ENCODE peak calls at places on chromosome 3, in four cellular contexts. O, I, J and G are unnamed samples.

GRCh38 chr3:185959609-185960517 is 22.0 kb upstream of the TRA2B start:
- DNase-seq in I (no peak), O (no peak), J (no peak), G (no peak)

GRCh38 chr3:189071452-189071851 is 100.3 kb upstream of the TPRG1 start:
- DNase-seq in J (no peak), O (no peak), I (no peak), G (no peak)

GRCh38 chr3:181855825-181856224 is 144.1 kb downstream of the SOX2 start:
- DNase-seq in O (no peak), J (no peak), I (no peak), G (no peak)

GRCh38 chr3:160568989-160569388 is 3.6 kb upstream of the KPNA4 start:
- DNase-seq in I (no peak), J (no peak), O (no peak), G (no peak)

GRCh38 chr3:66407281-66408218 is 93.3 kb downstream of the LRIG1 start:
- DNase-seq in I (peak; percentile 84), O (peak; percentile 76), J (peak; percentile 71), G (peak; percentile 83)

GRCh38 chr3:136042608-136043221 is 77.2 kb downstream of the PPP2R3A start:
- DNase-seq in J (no peak), O (no peak), I (no peak), G (no peak)

GRCh38 chr3:52054689-52055511 is 1.5 kb downstream of the DUSP7 start:
- DNase-seq in O (peak; percentile 36), J (no peak), I (no peak), G (no peak)

GRCh38 chr3:173770796-173771573 is 373.4 kb downstream of the NLGN1 start:
- DNase-seq in J (no peak), I (no peak), O (no peak), G (no peak)

GRCh38 chr3:140288575-140288974 is 353.6 kb downstream of the CLSTN2 start:
- DNase-seq in J (no peak), O (no peak), I (no peak), G (no peak)

GRCh38 chr3:4778740-4779139 is 200.5 kb upstream of the BHLHE40 start:
- DNase-seq in J (no peak), I (no peak), O (no peak), G (no peak)
- TF ChIP-seq CTCF in J (no peak), I (no peak), O (no peak), G (no peak)

GRCh38 chr3:49656541-49657112 is 17.5 kb upstream of the APEH start:
- DNase-seq in O (no peak), J (no peak), I (no peak), G (no peak)
- TF ChIP-seq CTCF in O (no peak), J (no peak), I (no peak), G (no peak)

DNA sequence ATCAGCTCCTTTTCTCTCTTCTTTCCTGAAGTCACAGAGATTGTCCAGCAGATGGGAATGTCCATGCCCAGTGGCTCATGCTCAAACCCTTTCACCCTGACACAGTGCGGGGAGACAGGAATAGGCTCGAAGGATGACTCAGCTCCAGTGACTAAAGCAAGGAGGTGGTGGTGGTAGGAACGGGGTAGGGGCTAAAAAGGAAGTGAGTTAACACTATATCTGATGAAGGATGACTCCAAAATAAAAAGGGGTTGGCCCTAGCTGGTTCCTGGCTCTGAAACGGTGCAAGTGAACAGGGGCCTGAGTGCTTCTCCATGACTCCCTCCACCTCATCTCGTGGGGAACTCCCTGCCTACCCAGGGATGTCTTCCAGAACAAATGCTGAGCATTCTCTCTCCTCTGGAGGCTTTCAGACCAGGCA is 167.4 kb upstream of the LPP start:
- DNase-seq in J (no peak), O (no peak), I (no peak), G (no peak)
- TF ChIP-seq CTCF in J (no peak), O (no peak), I (no peak), G (no peak)

GRCh38 chr3:48273594-48274211 is 32.8 kb downstream of the ZNF589 start:
- DNase-seq in J (no peak), O (peak; percentile 64), I (no peak), G (no peak)
- TF ChIP-seq CTCF in J (peak; percentile 85), O (peak; percentile 85), I (peak; percentile 65), G (peak; percentile 86)

GRCh38 chr3:194023501-194024280 is 112.3 kb upstream of the HES1 start:
- DNase-seq in O (peak; percentile 32), I (no peak), J (no peak), G (no peak)
- TF ChIP-seq CTCF in O (no peak), I (no peak), J (no peak), G (no peak)

GRCh38 chr3:126350502-126351085 is 6.6 kb downstream of the KLF15 start:
- DNase-seq in O (no peak), J (no peak), I (peak; percentile 36), G (no peak)

GRCh38 chr3:126351086-126351770 is 6.0 kb downstream of the KLF15 start:
- DNase-seq in O (no peak), I (peak; percentile 46), J (no peak), G (no peak)

GRCh38 chr3:126352476-126353454 is 4.4 kb downstream of the KLF15 start:
- DNase-seq in I (peak; percentile 48), O (no peak), J (no peak), G (no peak)

GRCh38 chr3:126353694-126354321 is 3.4 kb downstream of the KLF15 start:
- DNase-seq in O (no peak), J (no peak), I (peak; percentile 58), G (no peak)

DNA sequence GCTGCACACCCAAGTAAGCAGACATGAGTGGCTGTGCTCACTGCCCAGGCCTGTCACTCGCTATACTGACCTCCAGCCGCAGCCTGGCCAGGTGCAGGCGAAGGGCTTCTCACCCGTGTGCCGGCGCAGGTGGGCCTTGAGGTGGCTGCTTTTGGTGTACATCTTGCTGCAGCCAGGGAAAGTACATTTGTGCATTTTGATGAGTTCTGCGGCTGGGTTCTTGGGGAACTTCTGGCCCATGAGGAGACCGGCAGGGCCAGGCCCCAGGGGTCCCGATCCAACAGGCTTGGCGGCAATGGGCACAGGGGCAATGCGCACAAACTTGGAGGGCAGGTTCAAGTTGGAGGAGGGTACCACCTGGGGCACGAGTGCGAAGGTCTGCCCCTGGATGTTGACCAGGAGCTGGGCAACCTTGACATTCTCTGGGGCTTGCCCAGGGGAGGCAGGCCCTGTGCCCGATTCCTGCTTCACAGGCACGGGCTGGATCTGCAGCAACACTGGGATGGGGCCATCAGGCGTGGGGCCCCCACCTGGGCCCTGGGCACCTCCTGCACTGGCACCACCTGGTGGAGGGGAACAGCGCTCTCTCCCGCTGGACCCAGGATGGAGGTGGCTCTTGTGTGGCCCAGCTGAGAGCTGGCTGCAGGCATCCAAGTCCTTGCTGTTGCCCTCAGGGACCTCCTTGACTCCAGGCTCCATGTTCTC is 5.3 kb downstream of the KLF15 start:
- DNase-seq in J (no peak), I (peak; percentile 51), O (no peak), G (no peak)
- TF ChIP-seq CTCF in J (peak; percentile 13), I (no peak), O (no peak), G (no peak)